ENCODE peak calls at places on chromosomes 5 and 9, in seven cellular contexts. X, O, M, P, Y, Q and E are unnamed samples.

GRCh38 chr5:76607353-76607871 is 15.8 kb downstream of the F2RL2 start:
- DNase-seq in Y (no peak), X (peak; percentile 25), P (no peak), Q (peak; percentile 6), M (no peak), O (no peak), E (no peak)

GRCh38 chr9:138066049-138066448 is 188.5 kb downstream of the CACNA1B start:
- DNase-seq in Y (no peak), P (no peak), Q (no peak), O (no peak), M (peak; percentile 44), X (no peak), E (no peak)

GRCh38 chr5:54851449-54851848 is 133.9 kb downstream of the ESM1 start:
- DNase-seq in M (no peak), Y (no peak), P (no peak), Q (no peak), O (no peak), X (no peak), E (no peak)

GRCh38 chr5:21152611-21153010 is 1164.6 kb upstream of the CDH18 start:
- DNase-seq in O (no peak), P (no peak), Q (no peak), Y (no peak), X (no peak), M (no peak), E (no peak)

GRCh38 chr5:14071433-14071832 is 71.7 kb upstream of the TRIO start:
- DNase-seq in M (no peak), X (no peak), Y (no peak), Q (no peak), O (no peak), P (no peak), E (no peak)

GRCh38 chr9:116288658-116289057 is 135.1 kb downstream of the PAPPA start:
- DNase-seq in M (no peak), Q (no peak), Y (no peak), P (no peak), O (no peak), X (no peak), E (no peak)

GRCh38 chr9:88657893-88658292 is 122.9 kb downstream of the NXNL2 start:
- DNase-seq in Y (no peak), O (no peak), P (no peak), M (no peak), X (no peak), Q (no peak), E (no peak)

GRCh38 chr9:133656211-133657119 is 20.3 kb downstream of the DBH start:
- DNase-seq in P (no peak), X (no peak), Y (no peak), Q (no peak), O (no peak), M (peak; percentile 73), E (no peak)

GRCh38 chr5:123881791-123882244 is 369.8 kb downstream of the CSNK1G3 start:
- DNase-seq in X (no peak), M (no peak), Q (no peak), Y (no peak), P (no peak), O (no peak), E (no peak)

GRCh38 chr9:110869931-110870330 is 168.3 kb downstream of the LPAR1 start:
- DNase-seq in M (no peak), X (no peak), Q (no peak), P (no peak), Y (no peak), O (no peak), E (no peak)

GRCh38 chr5:131640043-131640856 is 5.2 kb upstream of the RAPGEF6 start:
- DNase-seq in Y (no peak), X (no peak), Q (no peak), M (no peak), P (no peak), O (no peak), E (peak; percentile 27)

GRCh38 chr9:88738708-88739107 is 203.7 kb downstream of the NXNL2 start:
- DNase-seq in X (no peak), O (no peak), P (no peak), M (no peak), Y (no peak), Q (no peak), E (no peak)

GRCh38 chr5:31153523-31153922 is 40.0 kb upstream of the CDH6 start:
- DNase-seq in Q (no peak), M (no peak), O (no peak), X (no peak), Y (no peak), P (no peak), E (no peak)

GRCh38 chr5:59873113-59873512 is 20.4 kb downstream of the PDE4D start:
- DNase-seq in Y (no peak), Q (no peak), M (no peak), O (no peak), P (no peak), X (no peak), E (no peak)

GRCh38 chr5:83306572-83307241 is 164.8 kb upstream of the VCAN start:
- DNase-seq in M (no peak), X (no peak), P (peak; percentile 43), Y (no peak), Q (no peak), O (no peak), E (peak; percentile 64)

GRCh38 chr5:115096034-115096769 is 73.5 kb downstream of the TRIM36 start:
- DNase-seq in P (no peak), Y (no peak), X (no peak), Q (no peak), M (no peak), O (no peak), E (no peak)

GRCh38 chr5:149161026-149161687 is 19.9 kb downstream of the ABLIM3 start:
- DNase-seq in M (no peak), P (no peak), O (no peak), Y (no peak), X (no peak), Q (no peak), E (no peak)

GRCh38 chr5:107215581-107215980 is 455.2 kb downstream of the EFNA5 start:
- DNase-seq in Y (no peak), O (no peak), P (no peak), M (no peak), Q (no peak), X (no peak), E (no peak)

GRCh38 chr9:103319979-103320378 is 324.8 kb downstream of the CYLC2 start:
- DNase-seq in M (no peak), Q (no peak), O (no peak), X (no peak), P (no peak), Y (no peak), E (no peak)

GRCh38 chr9:7228786-7229185 is 471.0 kb downstream of the KDM4C start:
- DNase-seq in M (no peak), P (no peak), X (no peak), Q (no peak), Y (no peak), O (no peak), E (no peak)

DNA sequence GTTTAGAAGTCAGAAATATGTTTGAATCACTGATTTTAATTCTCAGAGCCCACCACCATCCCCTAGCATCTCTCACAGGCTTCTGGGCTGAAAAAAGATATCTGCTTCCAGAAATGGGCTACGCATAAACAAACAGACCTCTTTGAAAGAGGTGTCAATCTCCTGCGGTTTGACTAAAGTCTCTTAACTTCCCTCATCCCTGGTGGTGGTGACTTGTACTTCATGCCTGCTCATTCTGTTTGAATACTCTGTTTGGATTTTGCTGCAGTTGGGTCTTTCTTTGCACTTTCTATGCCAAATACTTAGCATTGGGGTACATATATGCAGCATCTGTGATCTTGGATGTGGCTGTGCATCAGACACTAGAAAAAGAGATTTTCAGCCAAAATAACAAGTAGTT is 157.2 kb upstream of the ATP10B start:
- DNase-seq in O (no peak), Q (no peak), X (no peak), Y (no peak), M (no peak), P (no peak), E (no peak)
- TF ChIP-seq CTCF in O (no peak), Q (no peak), X (no peak), Y (peak; percentile 33), M (no peak), P (no peak), E (no peak)

GRCh38 chr5:71658916-71659661 is 60.0 kb upstream of the CARTPT start:
- DNase-seq in Y (no peak), P (no peak), O (no peak), X (no peak), Q (no peak), M (no peak), E (no peak)
- TF ChIP-seq CTCF in Y (peak; percentile 3), P (no peak), O (no peak), X (no peak), Q (no peak), M (no peak), E (no peak)

GRCh38 chr5:142915840-142916424 is 145.8 kb downstream of the ARHGAP26 start:
- DNase-seq in O (no peak), M (no peak), Q (peak; percentile 47), P (no peak), X (no peak), Y (peak; percentile 66), E (peak; percentile 48)

GRCh38 chr5:142911170-142911569 is 141.0 kb downstream of the ARHGAP26 start:
- DNase-seq in M (no peak), P (no peak), O (no peak), Y (no peak), X (no peak), Q (no peak), E (no peak)

GRCh38 chr5:142911775-142912174 is 141.6 kb downstream of the ARHGAP26 start:
- DNase-seq in O (no peak), P (no peak), Q (no peak), X (no peak), M (no peak), Y (no peak), E (no peak)

GRCh38 chr5:142915038-142915437 is 144.9 kb downstream of the ARHGAP26 start:
- DNase-seq in X (no peak), P (no peak), M (no peak), O (no peak), Q (no peak), Y (no peak), E (no peak)

GRCh38 chr5:142913728-142914338 is 143.7 kb downstream of the ARHGAP26 start:
- DNase-seq in O (no peak), M (no peak), Q (no peak), X (no peak), Y (no peak), P (no peak), E (no peak)
- TF ChIP-seq CTCF in O (no peak), M (no peak), Q (no peak), X (no peak), Y (peak; percentile 57), P (no peak), E (no peak)

DNA sequence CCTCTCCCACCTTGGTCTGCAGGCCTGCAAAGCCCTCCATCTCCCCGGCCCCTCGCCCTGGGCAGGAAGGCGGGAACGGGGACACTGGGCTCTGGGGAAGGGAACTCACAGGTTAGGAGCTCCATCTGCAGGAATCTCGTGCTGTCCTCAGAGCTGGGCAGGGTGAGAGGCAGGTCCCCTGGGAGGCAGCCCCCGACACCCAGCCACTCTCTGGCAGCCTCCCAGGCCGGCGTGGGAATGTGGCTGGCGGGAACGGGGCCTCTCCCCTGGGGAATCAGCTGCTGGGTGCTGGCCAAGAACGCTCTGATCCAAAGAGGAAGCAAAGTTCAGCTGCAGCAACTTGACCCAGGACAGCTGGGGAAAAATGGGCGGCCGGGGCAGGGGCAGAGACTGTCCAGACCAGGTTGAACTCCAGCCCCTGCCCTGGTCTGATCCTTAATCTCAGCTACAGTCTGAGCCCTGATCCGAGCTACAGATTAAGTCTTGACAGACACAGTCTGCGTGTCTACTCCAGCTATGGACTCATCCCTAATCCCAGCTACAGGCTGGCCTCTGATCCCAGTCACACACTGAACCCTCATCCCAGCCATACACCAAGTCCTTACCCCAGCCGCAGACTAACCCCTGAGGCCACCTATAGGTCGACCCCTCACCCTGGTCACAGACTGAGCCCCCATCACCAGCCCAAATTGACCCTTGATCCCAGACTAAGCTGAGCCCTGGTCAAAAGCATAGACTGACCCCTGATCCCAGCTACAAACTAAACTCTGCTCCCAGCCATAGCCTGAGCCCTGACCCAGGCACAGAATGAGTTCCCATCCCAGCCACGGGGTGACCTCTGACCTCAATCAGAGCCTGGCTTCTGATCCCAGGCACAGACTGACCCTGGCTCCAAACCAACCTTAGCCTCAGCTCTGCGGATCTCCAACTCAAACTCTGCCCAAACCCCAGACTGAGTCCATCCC is 37.3 kb upstream of the EGFL7 start:
- DNase-seq in Q (peak; percentile 7), X (peak; percentile 72), M (peak; percentile 97), O (peak; percentile 89), Y (peak; percentile 57), P (peak; percentile 90), E (no peak)
- TF ChIP-seq CTCF in Q (no peak), X (no peak), M (peak; percentile 67), O (no peak), Y (peak; percentile 49), P (peak; percentile 63), E (peak; percentile 47)